ENCODE peak calls at places on chromosomes 5 and 9, in four cellular contexts. G, X, A and P are unnamed samples. For H3K9me2, the result is how much of the 10 kb centered on the place peaks cover.

GRCh38 chr9:106799146-106799545 is 63.8 kb upstream of the ZNF462 start:
- DNase-seq in X (peak), A (peak), G (no peak), P (no peak)

GRCh38 chr9:118395415-118395814 is 691.2 kb downstream of the TLR4 start:
- DNase-seq in A (no peak), X (no peak), G (peak), P (no peak)

GRCh38 chr5:177600458-177601018 is 606 bp downstream of the B4GALT7 start:
- DNase-seq in A (no peak), X (peak), G (no peak), P (no peak)

GRCh38 chr5:125549322-125549871 is 803.0 kb upstream of the ZNF608 start:
- DNase-seq in G (no peak), A (peak), X (no peak), P (no peak)

GRCh38 chr5:179870403-179870903 is 11.8 kb upstream of the MRNIP start:
- DNase-seq in X (peak), A (peak), G (no peak), P (peak)

GRCh38 chr9:6873862-6874261 is 116.1 kb downstream of the KDM4C start:
- DNase-seq in G (no peak), X (no peak), A (no peak), P (no peak)

GRCh38 chr9:104879555-104880318 is 48.2 kb downstream of the ABCA1 start:
- DNase-seq in G (no peak), A (no peak), X (no peak), P (no peak)

GRCh38 chr9:34139477-34140146 is 13.1 kb upstream of the DCAF12 start:
- DNase-seq in X (peak), G (no peak), A (peak), P (peak)

GRCh38 chr5:141647242-141647641 is 4.0 kb downstream of the FCHSD1 start:
- DNase-seq in A (no peak), X (no peak), G (no peak), P (no peak)

GRCh38 chr5:31182146-31182545 is 11.3 kb upstream of the CDH6 start:
- DNase-seq in A (no peak), G (no peak), X (no peak), P (no peak)
- H3K9me2 ChIP-seq in A (under half), G (under half), X (under half), P (under half)

DNA sequence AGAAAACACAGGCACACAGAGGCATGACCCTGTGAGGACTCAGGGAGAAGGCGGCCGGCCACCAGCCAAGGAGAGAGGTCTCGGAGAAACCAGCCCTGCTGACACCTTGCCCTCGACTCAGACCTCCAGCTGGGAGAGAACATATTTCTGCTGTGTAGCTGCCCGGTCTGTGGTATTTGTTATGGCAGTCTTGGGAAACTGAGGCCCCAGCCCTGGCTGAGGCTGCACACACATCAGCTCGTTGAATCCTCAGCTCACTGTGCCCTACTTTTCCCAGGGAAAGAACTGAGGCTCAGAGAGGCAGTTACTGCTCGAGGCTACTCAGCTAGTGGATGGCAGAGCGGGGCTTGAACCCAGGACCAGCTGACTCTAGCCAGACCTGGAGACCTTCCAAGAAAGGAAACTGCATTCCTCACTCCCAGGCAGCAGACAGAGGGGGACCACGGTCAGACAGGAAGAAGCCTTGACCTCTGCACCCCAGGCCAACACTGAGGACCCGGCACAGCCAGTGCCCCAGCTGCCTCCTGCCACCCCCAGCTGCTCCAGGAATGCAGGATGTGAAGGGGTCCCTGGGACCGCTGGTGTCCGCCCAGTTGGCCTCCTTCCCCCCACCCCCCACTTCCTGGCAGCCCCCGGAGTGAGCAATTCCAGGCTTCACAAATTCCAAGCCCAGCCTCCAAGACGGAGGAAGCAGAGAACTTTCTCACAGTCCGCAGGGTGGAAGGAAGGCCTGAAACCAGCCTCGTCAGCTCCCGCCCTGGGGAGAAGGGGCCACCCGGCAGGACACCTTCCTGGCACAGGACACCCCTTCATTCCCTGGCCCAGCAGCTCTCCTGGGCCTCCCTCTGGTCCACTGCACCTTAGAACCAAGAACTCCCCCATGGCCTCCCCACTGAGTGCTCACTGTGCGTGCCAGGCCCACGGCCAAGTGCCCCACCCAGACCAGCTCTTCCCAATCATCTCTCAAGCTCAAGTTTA is 69.9 kb downstream of the LRSAM1 start:
- DNase-seq in G (no peak), X (peak), A (peak), P (peak)
- TF ChIP-seq EZH2 in G (no peak), X (no peak), A (no peak), P (no peak)

GRCh38 chr5:36444582-36444999 is 142.9 kb upstream of the RANBP3L start:
- DNase-seq in G (no peak), X (peak), A (no peak), P (no peak)
- H2AFZ ChIP-seq in G (no peak), X (peak), A (peak), P (peak)

DNA sequence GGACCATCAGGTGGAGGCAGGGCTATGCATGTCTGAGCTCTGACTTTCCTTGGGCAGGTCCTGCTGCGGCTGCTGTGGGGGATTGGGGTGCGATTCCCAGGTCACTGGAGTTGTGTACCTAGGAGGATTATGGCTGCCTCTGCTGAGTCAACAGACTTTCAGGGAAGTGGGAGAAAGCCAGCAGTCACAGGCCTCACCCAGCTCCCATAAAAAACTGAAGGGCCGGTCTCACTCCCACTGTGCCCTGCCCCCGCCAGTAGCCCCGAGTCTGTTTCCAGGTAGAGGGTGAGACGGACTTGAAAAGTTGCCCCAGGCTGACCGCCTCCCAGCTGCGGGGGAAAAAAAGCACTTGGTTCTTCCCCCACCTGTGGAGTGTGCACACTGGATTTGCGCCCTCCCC is 76.7 kb downstream of the FAM170A start:
- DNase-seq in A (no peak), X (no peak), G (no peak), P (peak)
- H3K9me2 ChIP-seq in A (under half), X (under half), G (under half), P (under half)

GRCh38 chr5:81783401-81783800 is 32.5 kb upstream of the SSBP2 start:
- DNase-seq in X (no peak), A (no peak), G (no peak), P (no peak)

GRCh38 chr5:81779935-81780266 is 29.0 kb upstream of the SSBP2 start:
- DNase-seq in G (no peak), A (no peak), X (no peak), P (no peak)

GRCh38 chr5:81785311-81785710 is 34.4 kb upstream of the SSBP2 start:
- DNase-seq in G (no peak), X (peak), A (no peak), P (no peak)

GRCh38 chr5:81779125-81779934 is 28.4 kb upstream of the SSBP2 start:
- DNase-seq in X (peak), G (peak), A (no peak), P (no peak)

DNA sequence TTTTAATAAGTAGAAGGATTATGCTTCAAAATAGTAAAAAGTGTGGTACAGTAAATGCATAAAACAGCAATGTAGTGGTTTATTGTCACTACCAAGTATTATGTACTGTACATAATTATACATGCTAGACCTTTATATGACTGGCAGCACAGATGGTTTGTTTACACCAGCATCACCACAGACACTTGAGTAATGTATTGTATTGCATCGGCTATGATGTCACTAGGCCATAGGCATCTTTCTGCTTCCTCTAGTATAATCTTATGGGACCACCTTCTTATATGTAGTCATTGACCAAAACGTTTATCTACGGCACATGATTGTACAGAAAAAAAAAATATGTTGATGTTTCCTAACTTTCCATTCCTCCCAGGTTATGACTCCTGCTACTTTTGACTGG is 31.9 kb upstream of the SSBP2 start:
- DNase-seq in X (no peak), G (no peak), A (no peak), P (no peak)
- TF ChIP-seq EZH2 in X (no peak), G (no peak), A (no peak), P (no peak)

DNA sequence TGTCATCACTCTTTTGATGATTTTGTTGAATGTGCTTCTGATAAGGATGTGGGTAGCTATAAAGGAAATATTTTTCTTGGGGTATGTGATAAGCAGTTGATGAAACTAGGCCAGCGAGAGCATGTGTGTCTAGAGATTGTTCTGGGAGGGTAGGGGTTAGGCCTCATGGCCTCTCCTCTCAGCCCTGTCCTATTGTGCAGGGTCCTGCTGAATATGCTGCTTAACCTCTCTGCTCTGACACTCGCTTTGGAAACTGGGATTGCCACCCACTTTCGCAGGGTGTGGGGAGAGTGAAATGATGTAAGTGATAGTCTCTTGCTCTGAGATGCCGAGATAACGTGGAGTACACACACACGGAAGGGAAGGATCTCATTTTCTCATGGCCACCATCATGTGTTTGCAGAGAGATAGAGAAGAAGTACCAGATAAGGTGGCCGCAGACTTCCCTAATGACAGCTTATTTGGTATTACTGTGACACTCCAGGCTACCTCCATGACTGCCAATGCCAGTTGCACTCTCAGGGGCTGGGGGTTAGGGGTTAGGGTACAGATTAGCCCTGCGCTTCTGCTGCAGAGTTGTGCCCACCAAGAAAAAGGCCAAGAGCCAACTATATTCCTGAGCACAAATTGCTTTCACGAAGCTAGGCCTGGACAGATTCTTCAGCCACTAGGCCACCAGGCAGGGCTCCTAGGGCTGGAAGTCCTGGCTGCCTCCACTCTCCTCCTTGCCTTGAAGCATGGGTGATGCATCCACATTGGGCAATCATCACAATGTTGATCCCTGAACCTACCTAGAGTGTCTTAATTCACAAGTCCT is 25.2 kb upstream of the TNFAIP8 start:
- DNase-seq in A (no peak), X (no peak), G (no peak), P (no peak)
- H2AFZ ChIP-seq in A (no peak), X (no peak), G (no peak), P (no peak)

GRCh38 chr9:135616621-135617537 is 22.5 kb downstream of the GLT6D1 start:
- DNase-seq in A (no peak), G (no peak), X (no peak), P (no peak)
- H3K9me2 ChIP-seq in A (under half), G (under half), X (under half), P (under half)